ENCODE peak calls at places on chromosomes 6 and 20, in six cellular contexts. P is progenitor cell of endocrine pancreas, O is IMR-90, J is GM23338, Q is astrocyte of the spinal cord, Z is stomach. Y is an unnamed sample.

GRCh38 chr20:62413896-62414481 is 6.9 kb upstream of the CABLES2 start:
- DNase-seq in P (no peak), O (no peak), J (peak), Q (no peak), Z (no peak), Y (peak)

GRCh38 chr20:4243071-4243470 is 227.7 kb upstream of the RNF24 start:
- DNase-seq in P (no peak), O (no peak), J (peak), Q (no peak), Z (no peak), Y (no peak)

GRCh38 chr6:3345836-3346235 is 87.1 kb downstream of the PSMG4 start:
- DNase-seq in P (no peak), O (no peak), J (no peak), Q (no peak), Z (no peak), Y (no peak)

GRCh38 chr20:32168184-32168910 is 39.2 kb downstream of the PLAGL2 start:
- DNase-seq in P (no peak), O (peak), J (peak), Q (peak), Z (no peak), Y (no peak)

GRCh38 chr6:52577022-52577777 is at the start of gene TRAM2:
- DNase-seq in P (peak), O (peak), J (peak), Q (peak), Z (peak), Y (peak)

GRCh38 chr6:7439243-7439642 is 49.6 kb downstream of the RIOK1 start:
- DNase-seq in P (no peak), O (no peak), J (no peak), Q (no peak), Z (no peak), Y (no peak)

GRCh38 chr6:20021795-20022194 is 184.6 kb downstream of the ID4 start:
- DNase-seq in P (no peak), O (no peak), J (no peak), Q (no peak), Z (no peak), Y (no peak)

GRCh38 chr20:6708010-6708409 is 59.5 kb upstream of the BMP2 start:
- DNase-seq in P (no peak), O (peak), J (no peak), Q (peak), Z (peak), Y (peak)

GRCh38 chr6:12785301-12785700 is 68.7 kb downstream of the PHACTR1 start:
- DNase-seq in P (no peak), O (no peak), J (no peak), Q (no peak), Z (no peak), Y (peak)

GRCh38 chr6:168877821-168878282 is 375.8 kb downstream of the THBS2 start:
- DNase-seq in P (no peak), O (no peak), J (no peak), Q (no peak), Z (peak), Y (peak)

GRCh38 chr20:32251470-32251869 is 26.0 kb upstream of the KIF3B start:
- DNase-seq in P (no peak), O (no peak), J (no peak), Q (no peak), Z (no peak), Y (no peak)

GRCh38 chr20:25984933-25985332 is 288.3 kb upstream of the ZNF337 start:
- DNase-seq in P (no peak), O (peak), J (no peak), Q (peak), Z (no peak), Y (no peak)

GRCh38 chr6:47352966-47353365 is 43.3 kb upstream of the TNFRSF21 start:
- DNase-seq in P (no peak), O (no peak), J (no peak), Q (no peak), Z (no peak), Y (no peak)

GRCh38 chr6:159108438-159108985 is 60.7 kb upstream of the FNDC1 start:
- DNase-seq in P (no peak), O (no peak), J (no peak), Q (no peak), Z (no peak), Y (no peak)

DNA sequence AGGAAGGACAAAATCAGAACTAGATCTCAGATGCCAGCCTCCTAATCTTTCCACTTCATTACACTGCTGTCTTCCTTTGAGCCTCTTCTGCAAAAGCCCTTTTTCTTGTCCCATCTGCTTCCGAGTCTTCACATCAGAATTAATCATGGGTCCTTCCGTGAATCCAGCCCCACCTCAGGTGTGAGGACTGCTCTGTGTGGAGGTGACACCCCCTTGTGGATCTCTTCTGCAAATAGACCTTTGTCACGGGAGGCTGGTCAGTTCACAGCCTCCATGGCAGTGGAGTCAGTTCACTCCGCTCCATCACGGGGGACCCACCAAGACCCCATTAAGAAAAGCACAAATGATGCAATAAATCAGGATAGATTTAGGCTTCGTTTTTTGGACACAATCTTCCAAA is 171.1 kb downstream of the ADAT2 start:
- DNase-seq in P (no peak), O (peak), J (peak), Q (peak), Z (no peak), Y (peak)
- TF ChIP-seq CTCF in P (peak), O (peak), J (peak), Q (peak), Z (no peak), Y (no peak)

GRCh38 chr6:129744201-129744879 is 34.4 kb upstream of the ARHGAP18 start:
- DNase-seq in P (no peak), O (peak), J (peak), Q (peak), Z (no peak), Y (no peak)
- TF ChIP-seq CTCF in P (no peak), O (no peak), J (no peak), Q (no peak), Z (no peak), Y (no peak)

GRCh38 chr6:88157106-88157505 is 9.0 kb downstream of the CNR1 start:
- DNase-seq in P (no peak), O (no peak), J (peak), Q (no peak), Z (no peak), Y (no peak)
- TF ChIP-seq CTCF in P (peak), O (no peak), J (peak), Q (peak), Z (no peak), Y (no peak)

GRCh38 chr20:347640-348484 is 951 bp downstream of the NRSN2 start:
- DNase-seq in P (peak), O (peak), J (peak), Q (peak), Z (peak), Y (peak)
- TF ChIP-seq CTCF in P (no peak), O (no peak), J (no peak), Q (no peak), Z (no peak), Y (no peak)

DNA sequence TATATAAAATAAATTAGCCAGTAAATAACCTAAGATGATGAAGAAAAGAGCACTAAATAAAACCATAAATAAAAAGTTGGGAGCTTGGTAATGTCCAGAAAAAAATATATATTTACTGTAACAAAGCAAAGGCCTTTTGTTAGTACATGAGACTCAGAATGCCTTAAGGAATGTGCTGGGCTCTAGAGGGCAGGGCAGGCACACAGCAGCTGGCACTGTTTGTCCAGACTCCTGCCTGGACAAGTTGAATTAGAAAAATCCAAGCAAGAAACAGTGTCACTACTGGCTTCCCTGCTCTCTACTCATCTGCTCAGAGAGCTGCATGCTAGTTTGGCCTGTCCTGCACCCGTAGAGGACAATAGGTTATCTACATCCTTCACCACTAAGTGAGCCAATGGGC is 8.8 kb downstream of the DEFB129 start:
- DNase-seq in P (no peak), O (no peak), J (no peak), Q (peak), Z (no peak), Y (peak)
- TF ChIP-seq CTCF in P (no peak), O (no peak), J (no peak), Q (peak), Z (no peak), Y (no peak)

DNA sequence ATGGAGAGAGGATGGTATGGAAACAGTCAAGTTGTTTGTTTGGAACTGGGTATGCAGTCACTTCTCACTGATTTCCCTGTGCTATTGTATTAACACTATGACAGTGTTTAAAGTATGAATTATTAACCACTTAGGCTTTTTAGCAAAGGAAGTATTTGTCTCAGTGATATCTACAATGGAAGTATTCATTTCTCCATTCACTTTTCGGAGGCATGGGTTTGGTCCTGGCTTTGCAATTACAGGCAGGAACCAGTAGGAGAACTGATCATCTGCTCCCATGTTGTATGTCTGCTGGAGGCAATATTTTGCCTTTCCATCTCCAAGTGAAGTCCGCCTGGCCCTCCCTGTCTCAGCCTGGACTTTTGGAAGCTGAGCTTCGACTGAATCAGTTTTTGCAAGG is 30.6 kb upstream of the EXOC2 start:
- DNase-seq in P (no peak), O (no peak), J (no peak), Q (no peak), Z (no peak), Y (no peak)
- TF ChIP-seq CTCF in P (peak), O (no peak), J (peak), Q (peak), Z (no peak), Y (no peak)

GRCh38 chr6:143963158-143963919 is 44.7 kb downstream of the PLAGL1 start:
- DNase-seq in P (no peak), O (no peak), J (peak), Q (no peak), Z (no peak), Y (no peak)
- TF ChIP-seq CTCF in P (no peak), O (no peak), J (no peak), Q (no peak), Z (no peak), Y (no peak)

DNA sequence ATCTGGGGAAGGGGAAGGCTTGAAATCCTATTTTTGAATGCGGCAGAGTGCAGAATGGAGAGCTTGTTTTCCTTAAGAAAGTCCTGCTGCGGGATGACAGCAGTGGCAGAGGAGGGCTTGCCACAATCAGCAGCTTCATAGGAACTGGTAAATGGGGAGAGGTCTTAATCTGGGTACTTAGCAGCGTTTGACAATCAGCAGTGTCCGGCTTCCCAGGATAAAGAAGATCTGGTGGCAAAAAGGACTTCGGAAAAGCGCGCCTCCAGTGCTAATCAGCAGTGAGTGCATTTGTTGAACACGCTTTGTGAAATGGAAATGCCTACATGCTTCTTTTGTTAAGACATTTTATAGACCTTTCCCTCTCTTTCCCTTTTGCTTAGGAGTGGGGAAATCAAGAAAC is 735.7 kb downstream of the QKI start:
- DNase-seq in P (no peak), O (no peak), J (no peak), Q (no peak), Z (no peak), Y (no peak)
- TF ChIP-seq CTCF in P (no peak), O (no peak), J (no peak), Q (no peak), Z (no peak), Y (no peak)

Y was measured in Calu3.